ENCODE peak calls at places on chromosomes 7 and 10, in nine cellular contexts. One of them, this sample, is unnamed.

GRCh38 chr10:117175901-117176534 is 21.3 kb upstream of the KCNK18 start:
- DNase-seq in HCT116: peak
- DNase-seq in upper lobe of right lung: peak
- DNase-seq in fibroblast of lung: peak
- DNase-seq in RWPE1: peak
- DNase-seq in foreskin keratinocyte: no peak
- DNase-seq in sigmoid colon: peak
- DNase-seq in brain microvascular endothelial cell: peak
- DNase-seq in ovary: peak
- DNase-seq in this sample: peak

GRCh38 chr10:30817541-30817940 is 188.0 kb upstream of the LYZL2 start:
- DNase-seq in HCT116: no peak
- DNase-seq in upper lobe of right lung: no peak
- DNase-seq in fibroblast of lung: no peak
- DNase-seq in RWPE1: no peak
- DNase-seq in foreskin keratinocyte: no peak
- DNase-seq in sigmoid colon: no peak
- DNase-seq in brain microvascular endothelial cell: no peak
- DNase-seq in ovary: no peak
- DNase-seq in this sample: no peak

GRCh38 chr10:68156373-68157185 is 47.3 kb downstream of the MYPN start:
- DNase-seq in HCT116: peak
- DNase-seq in upper lobe of right lung: no peak
- DNase-seq in fibroblast of lung: peak
- DNase-seq in RWPE1: peak
- DNase-seq in foreskin keratinocyte: no peak
- DNase-seq in sigmoid colon: peak
- DNase-seq in brain microvascular endothelial cell: peak
- DNase-seq in ovary: peak
- DNase-seq in this sample: peak

GRCh38 chr10:43623351-43623750 is 17.1 kb downstream of the ZNF485 start:
- DNase-seq in HCT116: no peak
- DNase-seq in upper lobe of right lung: no peak
- DNase-seq in fibroblast of lung: peak
- DNase-seq in RWPE1: no peak
- DNase-seq in foreskin keratinocyte: no peak
- DNase-seq in sigmoid colon: no peak
- DNase-seq in brain microvascular endothelial cell: no peak
- DNase-seq in ovary: no peak
- DNase-seq in this sample: no peak

GRCh38 chr7:112005205-112005604 is 201.0 kb downstream of the DOCK4 start:
- DNase-seq in HCT116: no peak
- DNase-seq in upper lobe of right lung: no peak
- DNase-seq in fibroblast of lung: peak
- DNase-seq in RWPE1: no peak
- DNase-seq in foreskin keratinocyte: no peak
- DNase-seq in sigmoid colon: no peak
- DNase-seq in brain microvascular endothelial cell: no peak
- DNase-seq in ovary: no peak
- DNase-seq in this sample: no peak

GRCh38 chr10:24446739-24447138 is 237.8 kb downstream of the KIAA1217 start:
- DNase-seq in HCT116: no peak
- DNase-seq in upper lobe of right lung: no peak
- DNase-seq in fibroblast of lung: peak
- DNase-seq in RWPE1: no peak
- DNase-seq in foreskin keratinocyte: no peak
- DNase-seq in sigmoid colon: no peak
- DNase-seq in brain microvascular endothelial cell: peak
- DNase-seq in ovary: no peak
- DNase-seq in this sample: no peak

GRCh38 chr7:73838642-73839041 is 3.7 kb downstream of the METTL27 start:
- DNase-seq in HCT116: no peak
- DNase-seq in upper lobe of right lung: no peak
- DNase-seq in fibroblast of lung: no peak
- DNase-seq in RWPE1: peak
- DNase-seq in foreskin keratinocyte: peak
- DNase-seq in sigmoid colon: no peak
- DNase-seq in brain microvascular endothelial cell: no peak
- DNase-seq in ovary: no peak
- DNase-seq in this sample: no peak

GRCh38 chr10:46787321-46787615 is 124.0 kb upstream of the PTPN20 start:
- DNase-seq in HCT116: no peak
- DNase-seq in upper lobe of right lung: no peak
- DNase-seq in fibroblast of lung: peak
- DNase-seq in RWPE1: peak
- DNase-seq in foreskin keratinocyte: peak
- DNase-seq in sigmoid colon: no peak
- DNase-seq in brain microvascular endothelial cell: peak
- DNase-seq in ovary: no peak
- DNase-seq in this sample: no peak

GRCh38 chr7:22452142-22452763 is 47.7 kb downstream of the STEAP1B start:
- DNase-seq in HCT116: peak
- DNase-seq in upper lobe of right lung: peak
- DNase-seq in fibroblast of lung: peak
- DNase-seq in RWPE1: peak
- DNase-seq in foreskin keratinocyte: no peak
- DNase-seq in sigmoid colon: no peak
- DNase-seq in brain microvascular endothelial cell: peak
- DNase-seq in ovary: peak
- DNase-seq in this sample: peak

GRCh38 chr7:51593638-51594037 is 277.0 kb upstream of the COBL start:
- DNase-seq in HCT116: no peak
- DNase-seq in upper lobe of right lung: no peak
- DNase-seq in fibroblast of lung: no peak
- DNase-seq in RWPE1: no peak
- DNase-seq in foreskin keratinocyte: no peak
- DNase-seq in sigmoid colon: no peak
- DNase-seq in brain microvascular endothelial cell: no peak
- DNase-seq in ovary: no peak
- DNase-seq in this sample: no peak

GRCh38 chr10:3805791-3806381 is 20.9 kb upstream of the KLF6 start:
- DNase-seq in HCT116: peak
- DNase-seq in upper lobe of right lung: no peak
- DNase-seq in fibroblast of lung: peak
- DNase-seq in RWPE1: no peak
- DNase-seq in foreskin keratinocyte: peak
- DNase-seq in sigmoid colon: peak
- DNase-seq in brain microvascular endothelial cell: peak
- DNase-seq in ovary: no peak
- DNase-seq in this sample: peak

GRCh38 chr10:21260060-21260792 is 265.3 kb downstream of the SKIDA1 start:
- DNase-seq in HCT116: no peak
- DNase-seq in upper lobe of right lung: no peak
- DNase-seq in fibroblast of lung: no peak
- DNase-seq in RWPE1: no peak
- DNase-seq in foreskin keratinocyte: no peak
- DNase-seq in sigmoid colon: no peak
- DNase-seq in brain microvascular endothelial cell: no peak
- DNase-seq in ovary: no peak
- DNase-seq in this sample: no peak

GRCh38 chr7:48894574-48894973 is 29.8 kb upstream of the CDC14C start:
- DNase-seq in HCT116: no peak
- DNase-seq in upper lobe of right lung: no peak
- DNase-seq in fibroblast of lung: no peak
- DNase-seq in RWPE1: no peak
- DNase-seq in foreskin keratinocyte: no peak
- DNase-seq in sigmoid colon: no peak
- DNase-seq in brain microvascular endothelial cell: no peak
- DNase-seq in ovary: no peak
- DNase-seq in this sample: no peak

GRCh38 chr7:28180364-28181147 is at the start of gene JAZF1:
- DNase-seq in HCT116: no peak
- DNase-seq in upper lobe of right lung: peak
- DNase-seq in fibroblast of lung: peak
- DNase-seq in RWPE1: peak
- DNase-seq in foreskin keratinocyte: no peak
- DNase-seq in sigmoid colon: peak
- DNase-seq in brain microvascular endothelial cell: no peak
- DNase-seq in ovary: peak
- DNase-seq in this sample: peak

GRCh38 chr7:151415375-151416112 is 5.7 kb upstream of the WDR86 start:
- DNase-seq in HCT116: no peak
- DNase-seq in upper lobe of right lung: peak
- DNase-seq in fibroblast of lung: peak
- DNase-seq in RWPE1: peak
- DNase-seq in foreskin keratinocyte: peak
- DNase-seq in sigmoid colon: peak
- DNase-seq in brain microvascular endothelial cell: no peak
- DNase-seq in ovary: no peak
- DNase-seq in this sample: no peak

GRCh38 chr7:17646181-17646956 is 293.9 kb downstream of the SNX13 start:
- DNase-seq in HCT116: no peak
- DNase-seq in upper lobe of right lung: no peak
- DNase-seq in fibroblast of lung: peak
- DNase-seq in RWPE1: peak
- DNase-seq in foreskin keratinocyte: no peak
- DNase-seq in sigmoid colon: no peak
- DNase-seq in brain microvascular endothelial cell: no peak
- DNase-seq in ovary: no peak
- DNase-seq in this sample: no peak

DNA sequence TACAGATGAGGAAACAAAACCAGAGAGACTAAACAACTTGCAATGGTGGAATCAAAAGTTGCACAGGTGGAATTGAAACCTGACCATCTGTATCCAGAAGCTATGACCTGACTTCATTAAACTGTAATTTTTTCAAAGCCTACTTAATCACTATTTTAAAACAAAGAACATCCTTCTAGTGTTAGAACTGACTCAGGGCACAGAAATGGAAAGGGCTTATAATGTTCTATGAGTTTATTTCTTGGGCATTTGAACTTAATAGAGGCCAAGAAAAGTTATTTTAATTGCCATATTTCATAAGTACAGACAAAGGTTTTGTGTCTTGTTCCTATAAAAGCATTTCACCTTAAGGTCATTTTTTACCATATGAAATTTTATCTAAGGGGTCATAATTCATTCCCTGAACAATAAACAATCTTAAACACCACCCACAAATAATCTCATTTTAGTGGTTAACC is 8.8 kb downstream of the ITGB1 start:
- DNase-seq in HCT116: no peak
- DNase-seq in upper lobe of right lung: no peak
- DNase-seq in fibroblast of lung: no peak
- DNase-seq in RWPE1: no peak
- DNase-seq in foreskin keratinocyte: no peak
- DNase-seq in sigmoid colon: no peak
- DNase-seq in brain microvascular endothelial cell: no peak
- DNase-seq in ovary: no peak
- DNase-seq in this sample: no peak
- H3K27ac ChIP-seq in HCT116: peak
- H3K27ac ChIP-seq in upper lobe of right lung: no peak
- H3K27ac ChIP-seq in fibroblast of lung: no peak
- H3K27ac ChIP-seq in RWPE1: no peak
- H3K27ac ChIP-seq in foreskin keratinocyte: peak
- H3K27ac ChIP-seq in sigmoid colon: no peak
- H3K27ac ChIP-seq in brain microvascular endothelial cell: no peak
- H3K27ac ChIP-seq in ovary: no peak
- H3K27ac ChIP-seq in this sample: no peak

GRCh38 chr10:69742928-69743602 is 58.6 kb upstream of the COL13A1 start:
- DNase-seq in HCT116: peak
- DNase-seq in upper lobe of right lung: no peak
- DNase-seq in fibroblast of lung: peak
- DNase-seq in RWPE1: no peak
- DNase-seq in foreskin keratinocyte: no peak
- DNase-seq in sigmoid colon: no peak
- DNase-seq in brain microvascular endothelial cell: peak
- DNase-seq in ovary: no peak
- DNase-seq in this sample: no peak
- TF ChIP-seq CTCF in HCT116: peak
- TF ChIP-seq CTCF in upper lobe of right lung: peak
- TF ChIP-seq CTCF in fibroblast of lung: peak
- TF ChIP-seq CTCF in RWPE1: no peak
- TF ChIP-seq CTCF in foreskin keratinocyte: peak
- TF ChIP-seq CTCF in sigmoid colon: no peak
- TF ChIP-seq CTCF in brain microvascular endothelial cell: peak
- TF ChIP-seq CTCF in ovary: no peak
- TF ChIP-seq CTCF in this sample: no peak

DNA sequence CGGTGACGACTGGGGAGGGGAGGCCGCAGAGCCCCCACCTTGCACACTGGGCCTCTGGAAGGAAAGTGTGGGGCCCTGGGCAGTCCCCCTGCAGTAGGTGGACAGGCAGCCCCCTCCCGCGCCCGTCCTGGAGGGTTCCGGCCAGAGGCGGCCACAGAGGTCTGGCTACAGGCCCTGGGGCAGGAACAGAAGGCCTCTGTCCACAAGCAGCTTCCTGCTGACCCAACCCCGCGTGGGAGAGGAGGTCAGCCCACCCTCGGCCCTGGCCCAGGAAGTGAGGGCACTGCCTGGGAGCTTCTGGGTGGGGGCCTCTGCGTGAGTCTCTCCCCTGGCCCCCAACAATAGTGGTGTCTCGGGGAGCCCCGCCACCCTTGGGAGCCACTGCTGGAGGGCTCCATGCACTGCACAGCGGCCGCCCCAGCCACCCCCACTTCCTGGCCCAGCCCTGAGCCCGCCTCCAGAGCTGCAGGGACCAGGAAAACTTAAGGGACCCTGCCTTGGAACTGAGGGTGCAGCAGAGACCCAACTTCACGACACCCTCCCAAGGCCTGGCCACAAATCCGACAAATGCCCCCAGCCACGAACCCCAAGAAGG is 4.7 kb downstream of the MICALL2 start:
- DNase-seq in HCT116: no peak
- DNase-seq in upper lobe of right lung: no peak
- DNase-seq in fibroblast of lung: peak
- DNase-seq in RWPE1: no peak
- DNase-seq in foreskin keratinocyte: no peak
- DNase-seq in sigmoid colon: no peak
- DNase-seq in brain microvascular endothelial cell: no peak
- DNase-seq in ovary: no peak
- DNase-seq in this sample: no peak
- H3K27ac ChIP-seq in HCT116: peak
- H3K27ac ChIP-seq in upper lobe of right lung: peak
- H3K27ac ChIP-seq in fibroblast of lung: peak
- H3K27ac ChIP-seq in RWPE1: peak
- H3K27ac ChIP-seq in foreskin keratinocyte: no peak
- H3K27ac ChIP-seq in sigmoid colon: peak
- H3K27ac ChIP-seq in brain microvascular endothelial cell: no peak
- H3K27ac ChIP-seq in ovary: no peak
- H3K27ac ChIP-seq in this sample: no peak

DNA sequence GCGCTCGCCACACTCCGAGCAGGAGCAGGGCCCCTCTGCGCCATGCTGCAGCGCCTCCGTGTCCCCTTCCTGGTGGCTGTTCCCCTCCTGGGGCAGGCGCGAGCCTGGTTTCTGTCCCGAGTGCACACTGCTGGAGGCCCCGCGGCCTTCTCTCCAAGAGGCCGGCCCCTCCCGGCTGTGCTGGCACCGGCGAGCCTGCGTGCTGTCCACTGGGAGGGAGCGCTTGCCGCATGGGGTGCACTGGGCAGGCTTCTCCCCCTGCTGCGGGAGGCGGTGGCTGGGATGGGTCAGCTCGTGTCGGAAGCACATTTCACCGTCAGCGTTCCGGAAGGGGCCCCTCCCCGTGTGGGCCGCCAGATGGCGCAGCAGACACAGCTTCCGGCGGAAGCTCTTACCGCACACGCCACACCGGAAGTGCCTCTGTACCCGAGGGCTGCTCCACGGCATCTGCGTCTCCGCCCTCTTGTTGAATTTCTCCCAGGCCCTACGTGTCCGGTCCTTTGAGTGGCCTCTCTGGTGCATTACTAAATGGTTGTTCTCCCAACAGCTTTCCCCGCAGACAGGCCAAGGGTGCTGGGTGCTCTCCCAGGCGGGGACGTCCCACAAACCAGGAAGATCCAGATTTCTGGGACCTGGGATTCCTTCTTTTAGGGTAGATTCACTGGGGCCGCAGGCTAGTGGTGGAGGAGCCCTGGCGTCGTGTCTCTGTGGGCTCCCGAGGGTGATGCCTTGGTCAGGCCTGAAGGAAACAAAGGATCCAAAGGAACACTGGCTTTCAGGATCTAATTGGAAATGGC is 18.7 kb downstream of the ZNF786 start:
- DNase-seq in HCT116: peak
- DNase-seq in upper lobe of right lung: no peak
- DNase-seq in fibroblast of lung: peak
- DNase-seq in RWPE1: no peak
- DNase-seq in foreskin keratinocyte: no peak
- DNase-seq in sigmoid colon: peak
- DNase-seq in brain microvascular endothelial cell: no peak
- DNase-seq in ovary: no peak
- DNase-seq in this sample: peak
- TF ChIP-seq CTCF in HCT116: no peak
- TF ChIP-seq CTCF in upper lobe of right lung: peak
- TF ChIP-seq CTCF in fibroblast of lung: no peak
- TF ChIP-seq CTCF in RWPE1: no peak
- TF ChIP-seq CTCF in foreskin keratinocyte: peak
- TF ChIP-seq CTCF in sigmoid colon: no peak
- TF ChIP-seq CTCF in brain microvascular endothelial cell: peak
- TF ChIP-seq CTCF in ovary: no peak
- TF ChIP-seq CTCF in this sample: no peak

This sample was measured in CD4-positive, alpha-beta T cell.